ENCODE peak calls at places on chromosomes 6 and 20, in four cellular contexts. One of them, this sample, is unnamed.

GRCh38 chr6:73050706-73051105 is 174.6 kb downstream of the KHDC1L start:
- DNase-seq in stimulated activated CD4-positive, alpha-beta T cell treated with anti-CD3 and anti-CD28 coated beads, TNF-alpha, amount 100 ng/mL, for 1 hour: no peak
- DNase-seq in AG04449: no peak
- DNase-seq in A172: no peak
- DNase-seq in this sample: no peak

GRCh38 chr6:16544521-16544920 is 216.7 kb downstream of the ATXN1 start:
- DNase-seq in AG04449: no peak
- DNase-seq in stimulated activated CD4-positive, alpha-beta T cell treated with anti-CD3 and anti-CD28 coated beads, TNF-alpha, amount 100 ng/mL, for 1 hour: no peak
- DNase-seq in A172: no peak
- DNase-seq in this sample: no peak

GRCh38 chr6:179340-179950 is 112.8 kb upstream of the DUSP22 start:
- DNase-seq in stimulated activated CD4-positive, alpha-beta T cell treated with anti-CD3 and anti-CD28 coated beads, TNF-alpha, amount 100 ng/mL, for 1 hour: no peak
- DNase-seq in A172: no peak
- DNase-seq in AG04449: no peak
- DNase-seq in this sample: no peak

GRCh38 chr20:49593441-49594142 is 25.7 kb upstream of the PTGIS start:
- DNase-seq in A172: peak
- DNase-seq in AG04449: no peak
- DNase-seq in stimulated activated CD4-positive, alpha-beta T cell treated with anti-CD3 and anti-CD28 coated beads, TNF-alpha, amount 100 ng/mL, for 1 hour: no peak
- DNase-seq in this sample: no peak

GRCh38 chr6:8172510-8172909 is 70.2 kb upstream of the EEF1E1 start:
- DNase-seq in AG04449: no peak
- DNase-seq in A172: no peak
- DNase-seq in stimulated activated CD4-positive, alpha-beta T cell treated with anti-CD3 and anti-CD28 coated beads, TNF-alpha, amount 100 ng/mL, for 1 hour: no peak
- DNase-seq in this sample: no peak

GRCh38 chr6:33073431-33073871 is at the start of gene HLA-DPA1:
- DNase-seq in stimulated activated CD4-positive, alpha-beta T cell treated with anti-CD3 and anti-CD28 coated beads, TNF-alpha, amount 100 ng/mL, for 1 hour: no peak
- DNase-seq in A172: no peak
- DNase-seq in AG04449: no peak
- DNase-seq in this sample: peak

GRCh38 chr6:166221636-166222035 is 54.0 kb upstream of the TBXT start:
- DNase-seq in AG04449: no peak
- DNase-seq in stimulated activated CD4-positive, alpha-beta T cell treated with anti-CD3 and anti-CD28 coated beads, TNF-alpha, amount 100 ng/mL, for 1 hour: no peak
- DNase-seq in A172: no peak
- DNase-seq in this sample: no peak

GRCh38 chr20:4512891-4513550 is 208.7 kb upstream of the PRND start:
- DNase-seq in stimulated activated CD4-positive, alpha-beta T cell treated with anti-CD3 and anti-CD28 coated beads, TNF-alpha, amount 100 ng/mL, for 1 hour: no peak
- DNase-seq in AG04449: peak
- DNase-seq in A172: peak
- DNase-seq in this sample: no peak

GRCh38 chr6:56914791-56915658 is 39.9 kb upstream of the BEND6 start:
- DNase-seq in A172: peak
- DNase-seq in AG04449: no peak
- DNase-seq in stimulated activated CD4-positive, alpha-beta T cell treated with anti-CD3 and anti-CD28 coated beads, TNF-alpha, amount 100 ng/mL, for 1 hour: no peak
- DNase-seq in this sample: no peak

GRCh38 chr20:50034567-50035170 is 51.9 kb downstream of the SNAI1 start:
- DNase-seq in stimulated activated CD4-positive, alpha-beta T cell treated with anti-CD3 and anti-CD28 coated beads, TNF-alpha, amount 100 ng/mL, for 1 hour: no peak
- DNase-seq in AG04449: no peak
- DNase-seq in A172: peak
- DNase-seq in this sample: no peak

GRCh38 chr6:30188541-30188940 is 24.7 kb downstream of the TRIM26 start:
- DNase-seq in A172: no peak
- DNase-seq in stimulated activated CD4-positive, alpha-beta T cell treated with anti-CD3 and anti-CD28 coated beads, TNF-alpha, amount 100 ng/mL, for 1 hour: no peak
- DNase-seq in AG04449: no peak
- DNase-seq in this sample: no peak

GRCh38 chr6:112253505-112253841 is 894 bp downstream of the LAMA4 start:
- DNase-seq in A172: no peak
- DNase-seq in AG04449: no peak
- DNase-seq in stimulated activated CD4-positive, alpha-beta T cell treated with anti-CD3 and anti-CD28 coated beads, TNF-alpha, amount 100 ng/mL, for 1 hour: no peak
- DNase-seq in this sample: no peak

GRCh38 chr6:6586671-6587526 is 1.6 kb upstream of the LY86 start:
- DNase-seq in stimulated activated CD4-positive, alpha-beta T cell treated with anti-CD3 and anti-CD28 coated beads, TNF-alpha, amount 100 ng/mL, for 1 hour: no peak
- DNase-seq in AG04449: no peak
- DNase-seq in A172: no peak
- DNase-seq in this sample: no peak

GRCh38 chr6:70241991-70242420 is 60.9 kb downstream of the COL9A1 start:
- DNase-seq in A172: no peak
- DNase-seq in stimulated activated CD4-positive, alpha-beta T cell treated with anti-CD3 and anti-CD28 coated beads, TNF-alpha, amount 100 ng/mL, for 1 hour: no peak
- DNase-seq in AG04449: no peak
- DNase-seq in this sample: no peak

GRCh38 chr6:154841109-154841508 is 107.9 kb downstream of the SCAF8 start:
- DNase-seq in AG04449: no peak
- DNase-seq in stimulated activated CD4-positive, alpha-beta T cell treated with anti-CD3 and anti-CD28 coated beads, TNF-alpha, amount 100 ng/mL, for 1 hour: no peak
- DNase-seq in A172: no peak
- DNase-seq in this sample: no peak

GRCh38 chr6:108619431-108620197 is 58.9 kb downstream of the FOXO3 start:
- DNase-seq in AG04449: no peak
- DNase-seq in stimulated activated CD4-positive, alpha-beta T cell treated with anti-CD3 and anti-CD28 coated beads, TNF-alpha, amount 100 ng/mL, for 1 hour: no peak
- DNase-seq in A172: no peak
- DNase-seq in this sample: no peak

GRCh38 chr6:3722785-3723184 is 28.7 kb downstream of the PXDC1 start:
- DNase-seq in stimulated activated CD4-positive, alpha-beta T cell treated with anti-CD3 and anti-CD28 coated beads, TNF-alpha, amount 100 ng/mL, for 1 hour: no peak
- DNase-seq in AG04449: no peak
- DNase-seq in A172: no peak
- DNase-seq in this sample: no peak